ENCODE peak calls at places on chromosome 3, in seven cellular contexts. W is T-helper 1 cell; M is fibroblast of the aortic adventitia; G is effector memory CD8-positive, alpha-beta T cell; X is stimulated activated naive B cell treated with anti-CD40 and anti-IgM and Interleukin-4, amounts not matched to agents 10 μg/mL and 1 μg/mL and 100 μg/mL, for 72 hours; Q is nucleus accumbens; H is ELF-1. O is an unnamed sample.

GRCh38 chr3:177426151-177426904 is 229.0 kb upstream of the TBL1XR1 start:
- DNase-seq in W (no peak), M (no peak), G (no peak), X (no peak), Q (no peak), H (no peak), O (no peak)

GRCh38 chr3:32994045-32994444 is 42.6 kb downstream of the CCR4 start:
- DNase-seq in W (no peak), M (no peak), G (no peak), X (no peak), Q (no peak), H (no peak), O (no peak)

GRCh38 chr3:149643482-149643798 is 14.4 kb downstream of the WWTR1 start:
- DNase-seq in W (no peak), M (no peak), G (no peak), X (no peak), Q (no peak), H (no peak), O (no peak)

GRCh38 chr3:182083112-182083511 is 371.4 kb downstream of the SOX2 start:
- DNase-seq in W (no peak), M (no peak), G (no peak), X (no peak), Q (no peak), H (no peak), O (no peak)

GRCh38 chr3:197025736-197026480 is 3.7 kb downstream of the MELTF start:
- DNase-seq in W (no peak), M (no peak), G (no peak), X (no peak), Q (no peak), H (no peak), O (no peak)

GRCh38 chr3:196399485-196399945 is 32.7 kb downstream of the UBXN7 start:
- DNase-seq in W (no peak), M (peak), G (no peak), X (no peak), Q (no peak), H (no peak), O (no peak)

GRCh38 chr3:154904328-154904727 is 175.8 kb upstream of the MME start:
- DNase-seq in W (no peak), M (peak), G (no peak), X (no peak), Q (no peak), H (peak), O (no peak)

GRCh38 chr3:152071924-152072323 is 196.8 kb upstream of the MBNL1 start:
- DNase-seq in W (no peak), M (peak), G (peak), X (no peak), Q (no peak), H (peak), O (no peak)

GRCh38 chr3:72441284-72441994 is 406.8 kb downstream of the SHQ1 start:
- DNase-seq in W (no peak), M (peak), G (no peak), X (no peak), Q (no peak), H (no peak), O (no peak)

GRCh38 chr3:111863942-111864341 is 4.9 kb downstream of the PHLDB2 start:
- DNase-seq in W (no peak), M (peak), G (no peak), X (no peak), Q (no peak), H (no peak), O (no peak)

GRCh38 chr3:187983484-187984124 is 170.4 kb upstream of the LPP start:
- DNase-seq in W (no peak), M (no peak), G (no peak), X (no peak), Q (no peak), H (no peak), O (no peak)

GRCh38 chr3:49029563-49029884 is 326 bp upstream of the IMPDH2 start:
- DNase-seq in W (no peak), M (no peak), G (no peak), X (no peak), Q (no peak), H (no peak), O (no peak)

GRCh38 chr3:134795776-134796312 is 784 bp downstream of the EPHB1 start:
- DNase-seq in W (no peak), M (peak), G (no peak), X (no peak), Q (no peak), H (no peak), O (peak)

GRCh38 chr3:187750041-187750512 is 4.8 kb upstream of the BCL6 start:
- DNase-seq in W (no peak), M (no peak), G (no peak), X (no peak), Q (no peak), H (peak), O (no peak)

GRCh38 chr3:169522595-169523529 is 140.7 kb downstream of the MECOM start:
- DNase-seq in W (no peak), M (no peak), G (no peak), X (no peak), Q (no peak), H (peak), O (no peak)

GRCh38 chr3:55461896-55462295 is 25.2 kb downstream of the WNT5A start:
- DNase-seq in W (no peak), M (peak), G (no peak), X (no peak), Q (no peak), H (no peak), O (no peak)

GRCh38 chr3:152554980-152555379 is 280.0 kb upstream of the P2RY1 start:
- DNase-seq in W (no peak), M (peak), G (no peak), X (no peak), Q (no peak), H (no peak), O (no peak)

GRCh38 chr3:34808287-34808686 is 831.0 kb upstream of the ARPP21 start:
- DNase-seq in W (no peak), M (no peak), G (no peak), X (no peak), Q (no peak), H (peak), O (no peak)

GRCh38 chr3:170038434-170039110 is 777 bp downstream of the GPR160 start:
- DNase-seq in W (no peak), M (no peak), G (peak), X (peak), Q (no peak), H (peak), O (no peak)

GRCh38 chr3:73740041-73740440 is 115.3 kb upstream of the PDZRN3 start:
- DNase-seq in W (no peak), M (peak), G (no peak), X (no peak), Q (no peak), H (no peak), O (no peak)

GRCh38 chr3:86969500-86970189 is 21.3 kb downstream of the VGLL3 start:
- DNase-seq in W (no peak), M (peak), G (no peak), X (no peak), Q (no peak), H (peak), O (no peak)

GRCh38 chr3:49671291-49672288 is 2.6 kb upstream of the APEH start:
- DNase-seq in W (peak), M (peak), G (peak), X (peak), Q (no peak), H (peak), O (peak)

GRCh38 chr3:43786102-43786952 is 95.6 kb downstream of the ABHD5 start:
- DNase-seq in W (no peak), M (no peak), G (no peak), X (no peak), Q (no peak), H (no peak), O (no peak)

GRCh38 chr3:147049305-147049704 is 357.0 kb downstream of the ZIC4 start:
- DNase-seq in W (no peak), M (no peak), G (no peak), X (no peak), Q (no peak), H (no peak), O (no peak)

GRCh38 chr3:147890114-147890513 is 480.9 kb downstream of the ZIC1 start:
- DNase-seq in W (no peak), M (no peak), G (no peak), X (no peak), Q (no peak), H (no peak), O (no peak)

GRCh38 chr3:42491876-42492507 is 10.5 kb upstream of the VIPR1 start:
- DNase-seq in W (no peak), M (no peak), G (no peak), X (no peak), Q (no peak), H (no peak), O (no peak)

GRCh38 chr3:181729071-181729915 is 17.6 kb downstream of the SOX2 start:
- DNase-seq in W (no peak), M (no peak), G (no peak), X (no peak), Q (no peak), H (no peak), O (no peak)

GRCh38 chr3:149362361-149362760 is 15.1 kb downstream of the TM4SF1 start:
- DNase-seq in W (no peak), M (no peak), G (no peak), X (no peak), Q (no peak), H (no peak), O (no peak)

GRCh38 chr3:65562444-65562843 is 476.3 kb downstream of the MAGI1 start:
- DNase-seq in W (no peak), M (no peak), G (no peak), X (no peak), Q (no peak), H (no peak), O (no peak)

GRCh38 chr3:153163349-153164008 is 1.5 kb downstream of the RAP2B start:
- DNase-seq in W (no peak), M (peak), G (no peak), X (no peak), Q (no peak), H (no peak), O (no peak)

GRCh38 chr3:193375614-193376013 is 2.9 kb downstream of the ATP13A5 start:
- DNase-seq in W (no peak), M (no peak), G (no peak), X (no peak), Q (no peak), H (no peak), O (no peak)

GRCh38 chr3:104460477-104461406 is 906.0 kb upstream of the ALCAM start:
- DNase-seq in W (no peak), M (peak), G (no peak), X (no peak), Q (no peak), H (peak), O (no peak)

GRCh38 chr3:168989396-168989795 is 674.1 kb downstream of the MECOM start:
- DNase-seq in W (no peak), M (peak), G (no peak), X (no peak), Q (no peak), H (no peak), O (no peak)

GRCh38 chr3:119717520-119717919 is 14.7 kb downstream of the CFAP91 start:
- DNase-seq in W (no peak), M (no peak), G (no peak), X (no peak), Q (no peak), H (no peak), O (no peak)

GRCh38 chr3:170531557-170532335 is 54.1 kb downstream of the SLC7A14 start:
- DNase-seq in W (no peak), M (peak), G (no peak), X (no peak), Q (no peak), H (no peak), O (peak)

GRCh38 chr3:10428393-10429091 is 76.8 kb downstream of the ATP2B2 start:
- DNase-seq in W (no peak), M (no peak), G (no peak), X (no peak), Q (no peak), H (no peak), O (no peak)

GRCh38 chr3:171320721-171321120 is 139.5 kb downstream of the TNIK start:
- DNase-seq in W (no peak), M (peak), G (no peak), X (no peak), Q (no peak), H (no peak), O (no peak)

GRCh38 chr3:16309558-16309957 is 44.5 kb downstream of the OXNAD1 start:
- DNase-seq in W (no peak), M (peak), G (peak), X (no peak), Q (no peak), H (no peak), O (no peak)